ENCODE peak calls at places on chromosome 4, in ten cellular contexts. Z, R, X, L, P, Q, U, V, G and D are unnamed samples.

GRCh38 chr4:149223659-149224058 is 592.0 kb downstream of the IQCM start:
- DNase-seq in L (no peak), X (no peak), R (no peak), Z (no peak), Q (no peak), U (no peak), V (no peak), P (no peak), G (no peak), D (no peak)

GRCh38 chr4:30350288-30350687 is 369.9 kb upstream of the PCDH7 start:
- DNase-seq in Q (no peak), U (no peak), L (no peak), X (no peak), P (no peak), G (no peak), V (no peak), R (no peak), Z (no peak), D (no peak)

GRCh38 chr4:114208747-114209146 is 229.3 kb upstream of the ARSJ start:
- DNase-seq in G (no peak), R (no peak), Z (no peak), Q (no peak), P (no peak), X (peak), L (no peak), U (no peak), V (no peak), D (no peak)

GRCh38 chr4:38925492-38926418 is 58.1 kb downstream of the FAM114A1 start:
- DNase-seq in P (no peak), X (no peak), L (no peak), U (no peak), Q (no peak), G (peak), V (no peak), R (no peak), Z (no peak), D (no peak)

GRCh38 chr4:121648518-121648917 is 48.3 kb downstream of the ANXA5 start:
- DNase-seq in V (no peak), U (no peak), X (no peak), Q (no peak), Z (no peak), R (no peak), P (no peak), G (no peak), L (no peak), D (no peak)

GRCh38 chr4:42750091-42750490 is 93.2 kb upstream of the ATP8A1 start:
- DNase-seq in G (no peak), R (no peak), V (no peak), X (no peak), L (peak), U (no peak), Z (no peak), P (no peak), Q (peak), D (no peak)

GRCh38 chr4:173346074-173346473 is 11.9 kb upstream of the HMGB2 start:
- DNase-seq in P (no peak), R (no peak), L (no peak), U (no peak), V (no peak), G (no peak), X (peak), Z (no peak), Q (no peak), D (no peak)

GRCh38 chr4:119286377-119287002 is 35.4 kb downstream of the FABP2 start:
- DNase-seq in X (peak), P (no peak), V (no peak), G (no peak), U (no peak), Z (no peak), Q (no peak), L (peak), R (no peak), D (no peak)

GRCh38 chr4:84338367-84338766 is 160.7 kb downstream of the NKX6-1 start:
- DNase-seq in X (no peak), V (no peak), P (peak), Q (no peak), U (no peak), G (no peak), L (no peak), Z (no peak), R (no peak), D (no peak)

GRCh38 chr4:88794087-88794486 is 96.5 kb upstream of the NAP1L5 start:
- DNase-seq in G (no peak), R (no peak), U (no peak), P (no peak), Z (no peak), Q (no peak), L (no peak), X (no peak), V (no peak), D (no peak)

GRCh38 chr4:182510836-182511235 is 267.6 kb downstream of the TENM3 start:
- DNase-seq in G (no peak), L (no peak), R (no peak), U (no peak), P (no peak), Z (no peak), V (no peak), X (no peak), Q (no peak), D (no peak)

GRCh38 chr4:141686146-141686775 is 49.9 kb downstream of the IL15 start:
- DNase-seq in P (no peak), G (no peak), X (no peak), L (no peak), U (no peak), V (no peak), R (no peak), Q (no peak), Z (no peak), D (no peak)

GRCh38 chr4:10111067-10111801 is 5.4 kb downstream of the WDR1 start:
- DNase-seq in G (no peak), V (no peak), Q (no peak), L (no peak), Z (no peak), R (no peak), U (no peak), X (no peak), P (no peak), D (no peak)

GRCh38 chr4:5510506-5510905 is 197.9 kb downstream of the EVC2 start:
- DNase-seq in P (no peak), V (no peak), U (no peak), G (no peak), Z (no peak), Q (no peak), X (no peak), L (no peak), R (no peak), D (no peak)

GRCh38 chr4:23878235-23878861 is 11.5 kb downstream of the PPARGC1A start:
- DNase-seq in G (no peak), L (no peak), U (no peak), R (no peak), X (no peak), V (no peak), Q (no peak), Z (no peak), P (no peak), D (no peak)

GRCh38 chr4:77193511-77194236 is 36.7 kb downstream of the CCNG2 start:
- DNase-seq in X (no peak), Z (peak), G (no peak), V (peak), P (peak), U (peak), R (peak), Q (no peak), L (peak), D (no peak)

GRCh38 chr4:128228021-128228571 is 59.5 kb downstream of the PGRMC2 start:
- DNase-seq in P (no peak), V (no peak), X (no peak), L (no peak), U (no peak), Q (peak), R (no peak), Z (no peak), G (no peak), D (no peak)

GRCh38 chr4:19266566-19266965 is 985.1 kb upstream of the SLIT2 start:
- DNase-seq in V (no peak), X (no peak), Z (no peak), Q (no peak), R (no peak), L (no peak), G (no peak), U (no peak), P (no peak), D (no peak)

GRCh38 chr4:111839186-111839585 is 306.1 kb upstream of the FAM241A start:
- DNase-seq in Z (no peak), X (no peak), R (no peak), L (no peak), Q (no peak), G (no peak), U (no peak), V (no peak), P (no peak), D (no peak)

GRCh38 chr4:129561886-129562285 is 465.9 kb downstream of the C4orf33 start:
- DNase-seq in G (no peak), Z (no peak), V (no peak), X (no peak), R (no peak), P (no peak), U (no peak), Q (no peak), L (no peak), D (no peak)

GRCh38 chr4:41142946-41143720 is 71.2 kb downstream of the APBB2 start:
- DNase-seq in U (peak), G (no peak), L (peak), R (peak), Q (peak), P (no peak), Z (peak), X (peak), V (no peak), D (no peak)

GRCh38 chr4:15779336-15779735 is 1.2 kb downstream of the CD38 start:
- DNase-seq in Z (peak), R (peak), G (peak), L (peak), X (no peak), V (no peak), P (no peak), U (peak), Q (peak), D (peak)
- TF ChIP-seq CTCF in Z (no peak), R (no peak), G (peak), L (peak), X (peak), V (no peak), P (peak), U (peak), Q (peak), D (no peak)

DNA sequence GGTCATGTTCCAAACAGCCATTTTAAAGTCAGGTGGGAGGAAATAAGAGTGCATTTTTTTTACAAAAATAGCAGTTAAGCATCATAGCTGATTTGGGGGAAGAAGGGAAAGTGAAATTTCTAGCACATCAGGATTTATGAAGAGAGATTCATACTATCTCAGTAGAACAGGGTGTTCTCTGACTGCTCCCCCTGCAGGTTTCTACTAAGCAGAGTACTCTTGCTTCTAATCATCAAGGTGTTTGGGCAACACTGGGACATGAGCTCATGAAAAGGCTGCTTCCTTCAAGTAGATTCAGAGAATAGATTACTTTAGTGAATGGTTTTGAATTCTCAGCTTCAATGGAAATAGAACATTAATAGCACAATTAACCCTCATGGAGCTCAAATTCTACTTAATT is 591.4 kb upstream of the PCDH10 start:
- DNase-seq in Z (no peak), P (no peak), U (no peak), R (no peak), G (no peak), V (no peak), Q (no peak), L (no peak), X (no peak), D (no peak)
- TF ChIP-seq CTCF in Z (no peak), P (no peak), U (no peak), R (no peak), G (no peak), V (no peak), Q (no peak), L (no peak), X (no peak), D (no peak)

GRCh38 chr4:153532636-153533035 is 66.5 kb downstream of the TMEM131L start:
- DNase-seq in R (no peak), G (no peak), L (no peak), U (no peak), V (no peak), Z (no peak), P (no peak), Q (no peak), X (no peak), D (no peak)

GRCh38 chr4:153529646-153530045 is 63.5 kb downstream of the TMEM131L start:
- DNase-seq in X (peak), U (no peak), G (no peak), V (no peak), R (no peak), P (no peak), Q (no peak), Z (no peak), L (no peak), D (no peak)

GRCh38 chr4:153530284-153530995 is 64.3 kb downstream of the TMEM131L start:
- DNase-seq in V (no peak), X (no peak), U (no peak), P (no peak), L (no peak), Z (no peak), G (no peak), R (no peak), Q (no peak), D (no peak)

GRCh38 chr4:153532227-153532626 is 66.1 kb downstream of the TMEM131L start:
- DNase-seq in X (no peak), Q (no peak), R (no peak), G (no peak), V (no peak), P (no peak), L (no peak), Z (no peak), U (no peak), D (no peak)

GRCh38 chr4:153530996-153531375 is 64.8 kb downstream of the TMEM131L start:
- DNase-seq in P (no peak), X (no peak), L (no peak), Q (no peak), R (no peak), Z (no peak), V (no peak), U (no peak), G (no peak), D (no peak)
- TF ChIP-seq CTCF in P (no peak), X (peak), L (no peak), Q (peak), R (no peak), Z (peak), V (no peak), U (no peak), G (no peak), D (no peak)

GRCh38 chr4:2697995-2698414 is 58.1 kb downstream of the TNIP2 start:
- DNase-seq in Z (no peak), U (no peak), Q (no peak), L (no peak), V (no peak), P (no peak), X (no peak), G (no peak), R (no peak), D (no peak)
- TF ChIP-seq CTCF in Z (no peak), U (no peak), Q (no peak), L (no peak), V (no peak), P (no peak), X (no peak), G (no peak), R (no peak), D (no peak)

GRCh38 chr4:123125477-123125876 is 203.1 kb upstream of the NUDT6 start:
- DNase-seq in Q (no peak), U (no peak), L (no peak), Z (no peak), R (no peak), X (no peak), V (no peak), P (no peak), G (no peak), D (no peak)

GRCh38 chr4:123121241-123121907 is 199.0 kb upstream of the NUDT6 start:
- DNase-seq in R (no peak), Q (no peak), U (no peak), Z (no peak), X (no peak), P (no peak), L (no peak), V (no peak), G (no peak), D (no peak)

GRCh38 chr4:123127865-123128264 is 205.5 kb upstream of the NUDT6 start:
- DNase-seq in P (no peak), X (no peak), U (no peak), R (no peak), Q (no peak), V (no peak), G (no peak), L (no peak), Z (no peak), D (no peak)

GRCh38 chr4:123127218-123127617 is 204.8 kb upstream of the NUDT6 start:
- DNase-seq in V (no peak), Z (no peak), Q (no peak), U (no peak), X (no peak), P (no peak), R (no peak), G (no peak), L (no peak), D (no peak)
- TF ChIP-seq CTCF in V (no peak), Z (peak), Q (no peak), U (peak), X (no peak), P (no peak), R (no peak), G (peak), L (peak), D (no peak)

DNA sequence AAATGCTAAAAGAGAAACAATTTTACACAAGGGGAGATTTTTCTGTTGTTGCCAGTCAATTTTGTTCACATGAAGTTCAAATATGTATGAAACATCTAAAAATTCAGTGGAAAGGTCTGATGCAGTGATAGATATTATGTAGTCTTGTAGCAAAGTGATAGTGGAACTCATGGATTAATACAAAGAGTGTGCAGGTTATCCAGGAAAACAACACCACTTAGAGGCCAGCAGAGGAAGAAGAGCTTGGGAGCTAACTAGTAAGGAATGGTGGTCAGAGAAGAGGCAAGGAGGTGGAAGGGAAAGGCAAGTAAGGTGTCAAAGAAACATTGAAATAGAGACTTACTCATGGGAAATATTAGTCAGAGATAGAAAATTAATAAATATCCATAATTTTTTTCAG is 395.6 kb downstream of the MAPK10 start:
- DNase-seq in U (no peak), G (no peak), L (no peak), Z (no peak), X (no peak), Q (no peak), P (no peak), R (no peak), V (no peak), D (no peak)
- TF ChIP-seq CTCF in U (no peak), G (no peak), L (no peak), Z (no peak), X (peak), Q (peak), P (no peak), R (no peak), V (no peak), D (no peak)

GRCh38 chr4:61985426-61985825 is 785.3 kb downstream of the ADGRL3 start:
- DNase-seq in Z (no peak), G (no peak), Q (no peak), U (no peak), X (no peak), R (no peak), L (no peak), V (no peak), P (no peak), D (no peak)

GRCh38 chr4:61984260-61984909 is 784.3 kb downstream of the ADGRL3 start:
- DNase-seq in Z (no peak), P (no peak), Q (no peak), R (no peak), G (no peak), X (no peak), V (no peak), U (no peak), L (no peak), D (no peak)
- TF ChIP-seq CTCF in Z (no peak), P (no peak), Q (no peak), R (no peak), G (no peak), X (no peak), V (no peak), U (no peak), L (no peak), D (no peak)